ENCODE peak calls at places on chromosome 21, in eight cellular contexts. Y, U, I, X, W, B, H and E are unnamed samples.

GRCh38 chr21:42841156-42841915 is 38.0 kb downstream of the WDR4 start:
- DNase-seq in W (no peak), U (no peak), X (no peak), Y (no peak), B (no peak), I (no peak), H (no peak), E (no peak)

GRCh38 chr21:42107881-42108553 is 36.9 kb downstream of the UMODL1 start:
- DNase-seq in I (peak; percentile 78), W (no peak), X (peak; percentile 64), B (peak; percentile 23), Y (peak; percentile 43), H (peak; percentile 65), U (no peak), E (peak; percentile 60)

GRCh38 chr21:17780539-17780938 is 38.6 kb downstream of the C21orf91 start:
- DNase-seq in Y (no peak), X (no peak), I (no peak), H (no peak), W (no peak), B (no peak), U (no peak), E (no peak)

GRCh38 chr21:42609806-42610205 is 43.6 kb upstream of the PDE9A start:
- DNase-seq in B (no peak), W (no peak), U (no peak), H (no peak), Y (no peak), X (no peak), I (no peak), E (no peak)

GRCh38 chr21:46118305-46118870 is 20.5 kb downstream of the COL6A2 start:
- DNase-seq in U (no peak), W (no peak), Y (no peak), X (no peak), B (no peak), I (peak; percentile 3), H (no peak), E (no peak)

GRCh38 chr21:39386899-39387298 is 38.0 kb upstream of the HMGN1 start:
- DNase-seq in B (no peak), Y (no peak), H (no peak), U (no peak), W (no peak), I (no peak), X (no peak), E (no peak)

GRCh38 chr21:45996311-45997204 is 15.0 kb downstream of the COL6A1 start:
- DNase-seq in B (no peak), Y (no peak), I (peak; percentile 2), H (peak; percentile 15), W (no peak), X (no peak), U (no peak), E (no peak)

GRCh38 chr21:42614391-42614790 is 39.0 kb upstream of the PDE9A start:
- DNase-seq in I (no peak), W (no peak), U (no peak), H (no peak), X (no peak), B (no peak), Y (no peak), E (no peak)

GRCh38 chr21:29300547-29301138 is 1.9 kb downstream of the BACH1 start:
- DNase-seq in X (no peak), B (no peak), Y (no peak), H (no peak), W (no peak), U (no peak), I (no peak), E (peak; percentile 18)

GRCh38 chr21:41152149-41152548 is 15.8 kb upstream of the BACE2 start:
- DNase-seq in X (no peak), H (no peak), Y (no peak), W (no peak), I (no peak), U (no peak), B (no peak), E (no peak)

GRCh38 chr21:15007716-15008296 is 57.0 kb downstream of the NRIP1 start:
- DNase-seq in B (peak; percentile 77), U (no peak), I (no peak), X (no peak), W (no peak), H (no peak), Y (no peak), E (no peak)

GRCh38 chr21:27346041-27346448 is 379.2 kb upstream of the ADAMTS5 start:
- DNase-seq in U (no peak), I (no peak), B (no peak), W (no peak), X (no peak), Y (peak; percentile 55), H (no peak), E (peak; percentile 81)

GRCh38 chr21:26844258-26845065 is 747 bp downstream of the ADAMTS1 start:
- DNase-seq in X (peak; percentile 26), H (peak; percentile 29), I (peak; percentile 59), Y (peak; percentile 34), U (no peak), W (no peak), B (peak; percentile 56), E (peak; percentile 62)

GRCh38 chr21:35005825-35006224 is 43.3 kb downstream of the RUNX1 start:
- DNase-seq in Y (no peak), U (no peak), B (no peak), I (no peak), W (no peak), X (no peak), H (no peak), E (no peak)

GRCh38 chr21:35006771-35007170 is 42.3 kb downstream of the RUNX1 start:
- DNase-seq in W (no peak), U (no peak), I (no peak), Y (no peak), H (no peak), B (no peak), X (no peak), E (no peak)

GRCh38 chr21:35007348-35007747 is 41.8 kb downstream of the RUNX1 start:
- DNase-seq in W (no peak), H (no peak), X (no peak), B (no peak), U (no peak), I (no peak), Y (no peak), E (no peak)

GRCh38 chr21:35005077-35005476 is 44.0 kb downstream of the RUNX1 start:
- DNase-seq in X (no peak), I (no peak), U (no peak), W (no peak), B (no peak), Y (no peak), H (no peak), E (no peak)

DNA sequence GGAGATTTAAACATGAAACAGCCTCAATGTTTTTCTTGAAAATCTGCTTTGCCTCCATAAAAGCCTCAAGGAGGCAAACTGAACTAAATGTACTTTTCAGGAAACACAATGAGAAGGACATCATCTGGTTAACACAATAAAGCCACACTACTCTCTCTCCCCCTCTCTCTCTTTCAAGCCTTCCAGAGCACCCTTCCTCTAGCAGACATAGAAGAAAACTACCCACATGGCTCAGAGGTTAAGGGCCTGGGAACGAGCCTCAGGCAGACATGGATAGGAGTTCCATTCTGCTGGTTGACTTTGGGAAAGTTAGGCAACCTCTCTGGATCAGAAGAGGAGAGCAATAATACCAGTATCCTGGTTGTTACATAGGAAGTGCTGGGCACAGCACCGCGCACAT is 42.9 kb downstream of the RUNX1 start:
- DNase-seq in H (no peak), I (no peak), B (no peak), U (no peak), Y (no peak), X (no peak), W (no peak), E (no peak)
- TF ChIP-seq CTCF in H (no peak), I (no peak), B (no peak), U (no peak), Y (no peak), X (no peak), W (no peak), E (no peak)

DNA sequence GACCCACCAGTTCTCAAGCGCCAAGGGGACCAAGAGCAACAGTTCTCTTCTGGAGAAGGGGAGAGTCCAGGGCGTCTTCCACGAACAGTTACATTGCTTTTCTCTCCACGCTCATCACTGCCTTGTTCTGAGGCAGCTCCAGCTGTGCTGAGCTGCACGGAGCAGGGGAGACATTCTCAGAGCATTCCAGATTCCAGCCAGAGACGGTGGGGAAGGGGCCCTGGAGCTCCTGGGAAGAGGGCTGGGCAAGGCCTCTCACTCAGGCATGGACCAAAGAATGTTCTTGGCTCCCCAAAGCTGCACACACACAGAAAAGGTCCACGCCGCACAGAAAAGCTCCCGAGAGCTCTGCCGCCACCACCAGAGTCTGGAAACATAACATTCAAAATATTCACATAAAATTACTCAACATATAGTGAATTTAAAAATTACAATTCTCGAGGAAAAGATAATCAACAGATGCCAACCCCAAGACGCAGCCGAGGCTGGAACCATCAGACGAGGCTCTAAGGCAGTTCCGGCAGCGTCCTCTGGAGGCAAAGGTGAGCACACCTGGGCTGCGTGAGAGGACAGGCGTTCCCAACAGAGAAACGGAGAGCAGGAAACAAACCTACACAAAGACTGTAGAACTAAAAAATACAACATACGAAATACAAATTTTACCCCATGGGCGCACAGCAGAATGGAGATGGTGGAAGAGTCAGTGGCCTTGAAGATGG is 40.5 kb downstream of the UBE2G2 start:
- DNase-seq in Y (no peak), U (no peak), B (no peak), H (peak; percentile 54), I (no peak), X (no peak), W (no peak), E (no peak)
- TF ChIP-seq CTCF in Y (peak; percentile 36), U (peak; percentile 17), B (no peak), H (peak; percentile 53), I (no peak), X (no peak), W (no peak), E (peak; percentile 29)

DNA sequence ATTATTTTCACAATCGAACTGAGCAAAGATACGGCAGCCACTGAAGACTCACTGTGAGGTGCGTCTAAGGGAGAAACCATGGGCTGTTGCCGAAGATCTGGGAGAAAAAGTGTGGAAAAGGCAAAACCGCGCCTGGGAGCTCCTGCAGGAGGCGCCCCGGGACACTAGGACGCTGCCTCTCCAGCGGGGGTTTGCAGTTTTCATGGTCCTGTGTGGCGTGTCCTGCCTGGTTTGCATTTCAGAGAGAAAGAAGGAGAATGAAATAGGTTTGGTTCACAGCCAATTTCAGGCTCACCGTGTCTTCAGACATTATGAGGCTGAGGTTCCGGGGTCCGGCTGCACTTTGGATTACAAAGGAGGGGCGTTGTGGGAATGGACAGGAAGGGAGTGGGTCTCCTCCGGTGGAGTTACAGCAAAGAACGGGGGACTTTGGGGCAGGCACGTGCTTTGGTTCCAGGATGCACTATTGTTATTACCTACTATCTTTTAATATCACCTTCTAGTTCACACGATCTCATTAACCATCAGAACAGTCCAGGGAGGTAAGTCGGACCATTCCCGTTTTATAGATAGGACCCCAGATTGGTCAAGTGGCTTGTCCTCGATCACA is 179.8 kb downstream of the DYRK1A start:
- DNase-seq in B (no peak), U (no peak), W (no peak), X (no peak), Y (no peak), I (no peak), H (no peak), E (no peak)
- TF ChIP-seq CTCF in B (no peak), U (no peak), W (no peak), X (no peak), Y (no peak), I (no peak), H (no peak), E (no peak)

GRCh38 chr21:18950045-18950740 is 546.6 kb upstream of the TMPRSS15 start:
- DNase-seq in X (no peak), B (no peak), H (no peak), U (no peak), I (no peak), Y (no peak), W (no peak), E (no peak)

GRCh38 chr21:18954415-18954972 is 550.9 kb upstream of the TMPRSS15 start:
- DNase-seq in H (no peak), U (no peak), B (no peak), Y (no peak), I (no peak), X (no peak), W (no peak), E (no peak)

GRCh38 chr21:18951291-18952038 is 547.9 kb upstream of the TMPRSS15 start:
- DNase-seq in X (no peak), U (no peak), H (peak; percentile 42), B (no peak), Y (no peak), I (peak; percentile 52), W (no peak), E (no peak)
- TF ChIP-seq CTCF in X (no peak), U (no peak), H (peak; percentile 38), B (no peak), Y (no peak), I (peak; percentile 63), W (no peak), E (no peak)